ENCODE peak calls at places on chromosomes 6 and 20, in ten cellular contexts. P is IMR-90, L is H54, Z is adrenal gland, W is A549, N is uterus, E is H1, S is spleen, O is GM12892, B is HCT116. H is an unnamed sample.

GRCh38 chr20:57621426-57622200 is 1.4 kb upstream of the ZBP1 start:
- DNase-seq in P (no peak), L (no peak), Z (no peak), W (no peak), N (no peak), E (peak), S (no peak), O (no peak), B (no peak), H (no peak)

GRCh38 chr20:31549513-31549880 is 35.3 kb downstream of the HM13 start:
- DNase-seq in P (no peak), L (no peak), Z (no peak), W (no peak), N (no peak), E (no peak), S (no peak), O (no peak), B (no peak), H (no peak)

GRCh38 chr20:49052334-49052733 is 6.2 kb downstream of the CSE1L start:
- DNase-seq in P (peak), L (no peak), Z (no peak), W (no peak), N (no peak), E (no peak), S (no peak), O (no peak), B (no peak), H (no peak)

GRCh38 chr6:149755300-149756260 is 6.0 kb downstream of the PCMT1 start:
- DNase-seq in P (no peak), L (no peak), Z (no peak), W (no peak), N (no peak), E (peak), S (no peak), O (no peak), B (no peak), H (no peak)

GRCh38 chr20:44117296-44118184 is 69.4 kb downstream of the JPH2 start:
- DNase-seq in P (no peak), L (no peak), Z (no peak), W (no peak), N (no peak), E (no peak), S (peak), O (no peak), B (no peak), H (no peak)

GRCh38 chr6:81384921-81385320 is 367.6 kb downstream of the TENT5A start:
- DNase-seq in P (no peak), L (no peak), Z (no peak), W (no peak), N (no peak), E (no peak), S (no peak), O (no peak), B (no peak), H (no peak)

GRCh38 chr6:27478141-27478705 is 5.3 kb upstream of the ZNF184 start:
- DNase-seq in P (peak), L (no peak), Z (no peak), W (no peak), N (no peak), E (no peak), S (no peak), O (no peak), B (no peak), H (no peak)

GRCh38 chr6:167851349-167851952 is 24.7 kb downstream of the AFDN start:
- DNase-seq in P (no peak), L (no peak), Z (no peak), W (no peak), N (no peak), E (no peak), S (no peak), O (no peak), B (no peak), H (no peak)

GRCh38 chr6:116424001-116424400 is 37.2 kb upstream of the CALHM6 start:
- DNase-seq in P (peak), L (no peak), Z (no peak), W (no peak), N (no peak), E (no peak), S (no peak), O (no peak), B (no peak), H (no peak)

GRCh38 chr20:19817017-19817416 is 59.0 kb downstream of the RIN2 start:
- DNase-seq in P (peak), L (peak), Z (peak), W (no peak), N (no peak), E (no peak), S (no peak), O (no peak), B (no peak), H (no peak)

GRCh38 chr20:44038681-44039123 is 124.0 kb downstream of the TOX2 start:
- DNase-seq in P (no peak), L (no peak), Z (no peak), W (no peak), N (no peak), E (peak), S (peak), O (no peak), B (no peak), H (no peak)

GRCh38 chr6:11833626-11834592 is 55.3 kb upstream of the ADTRP start:
- DNase-seq in P (no peak), L (no peak), Z (no peak), W (no peak), N (no peak), E (no peak), S (no peak), O (no peak), B (no peak), H (no peak)

GRCh38 chr20:49893242-49894072 is 21.9 kb downstream of the SPATA2 start:
- DNase-seq in P (peak), L (no peak), Z (no peak), W (no peak), N (no peak), E (no peak), S (peak), O (no peak), B (no peak), H (no peak)

GRCh38 chr20:43137160-43137559 is 52.5 kb downstream of the PTPRT start:
- DNase-seq in P (no peak), L (no peak), Z (no peak), W (no peak), N (no peak), E (no peak), S (no peak), O (no peak), B (no peak), H (no peak)

GRCh38 chr20:51258582-51259175 is 235.8 kb upstream of the KCNG1 start:
- DNase-seq in P (peak), L (no peak), Z (no peak), W (peak), N (no peak), E (no peak), S (no peak), O (no peak), B (no peak), H (no peak)

GRCh38 chr6:72042088-72042487 is 155.7 kb downstream of the RIMS1 start:
- DNase-seq in P (no peak), L (no peak), Z (no peak), W (no peak), N (no peak), E (no peak), S (no peak), O (no peak), B (no peak), H (no peak)

GRCh38 chr6:34051339-34051919 is 94.5 kb downstream of the GRM4 start:
- DNase-seq in P (no peak), L (no peak), Z (no peak), W (no peak), N (no peak), E (no peak), S (no peak), O (no peak), B (no peak), H (no peak)

GRCh38 chr6:80161438-80161837 is 55.0 kb downstream of the BCKDHB start:
- DNase-seq in P (no peak), L (no peak), Z (no peak), W (no peak), N (no peak), E (no peak), S (no peak), O (no peak), B (no peak), H (no peak)

DNA sequence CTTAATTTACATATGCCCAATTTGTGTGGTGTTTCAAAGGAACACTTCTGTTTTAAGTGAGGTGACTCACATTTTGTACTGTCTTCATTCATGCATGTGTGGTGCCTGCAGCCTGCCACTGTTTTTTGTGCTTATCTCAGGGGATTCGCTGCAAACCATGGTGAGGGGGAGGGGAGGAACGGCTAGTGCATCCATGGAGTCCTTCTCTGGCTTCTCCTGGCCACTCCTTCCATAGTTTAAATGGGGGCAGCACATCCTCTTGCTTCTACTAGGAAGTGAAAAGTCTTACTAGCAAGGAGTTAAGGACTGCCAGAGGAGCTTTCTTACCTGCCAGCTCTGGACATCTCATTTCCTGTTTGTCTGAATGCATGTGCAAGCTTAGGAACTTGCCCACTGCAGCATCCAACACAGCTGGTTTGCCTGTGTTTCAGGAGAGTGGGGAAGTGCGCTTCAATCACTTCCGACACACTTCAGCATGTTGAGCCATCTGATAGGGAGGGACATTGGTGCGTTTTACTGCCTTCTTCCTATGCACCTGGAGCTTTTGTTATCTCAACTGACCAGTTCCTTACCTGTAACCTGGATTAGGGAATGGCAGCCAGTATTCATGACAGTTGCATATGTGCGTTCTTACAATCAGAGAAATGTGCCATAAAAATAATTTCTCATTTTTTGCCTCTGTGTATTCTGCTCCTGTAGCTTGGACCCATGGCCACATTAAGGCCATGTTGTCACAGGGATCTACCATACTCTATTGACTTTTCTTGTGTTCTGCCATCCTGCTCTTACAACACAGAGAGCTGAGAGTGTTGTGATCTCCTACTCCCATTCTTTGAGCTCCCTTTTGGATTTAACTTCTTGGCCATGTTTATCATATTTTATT is 211.3 kb downstream of the ARID1B start:
- DNase-seq in P (no peak), L (no peak), Z (no peak), W (no peak), N (no peak), E (no peak), S (no peak), O (peak), B (no peak), H (no peak)
- TF ChIP-seq POLR2A in P (no peak), L (no peak), Z (no peak), W (no peak), N (no peak), E (no peak), S (no peak), O (no peak), B (no peak), H (no peak)

DNA sequence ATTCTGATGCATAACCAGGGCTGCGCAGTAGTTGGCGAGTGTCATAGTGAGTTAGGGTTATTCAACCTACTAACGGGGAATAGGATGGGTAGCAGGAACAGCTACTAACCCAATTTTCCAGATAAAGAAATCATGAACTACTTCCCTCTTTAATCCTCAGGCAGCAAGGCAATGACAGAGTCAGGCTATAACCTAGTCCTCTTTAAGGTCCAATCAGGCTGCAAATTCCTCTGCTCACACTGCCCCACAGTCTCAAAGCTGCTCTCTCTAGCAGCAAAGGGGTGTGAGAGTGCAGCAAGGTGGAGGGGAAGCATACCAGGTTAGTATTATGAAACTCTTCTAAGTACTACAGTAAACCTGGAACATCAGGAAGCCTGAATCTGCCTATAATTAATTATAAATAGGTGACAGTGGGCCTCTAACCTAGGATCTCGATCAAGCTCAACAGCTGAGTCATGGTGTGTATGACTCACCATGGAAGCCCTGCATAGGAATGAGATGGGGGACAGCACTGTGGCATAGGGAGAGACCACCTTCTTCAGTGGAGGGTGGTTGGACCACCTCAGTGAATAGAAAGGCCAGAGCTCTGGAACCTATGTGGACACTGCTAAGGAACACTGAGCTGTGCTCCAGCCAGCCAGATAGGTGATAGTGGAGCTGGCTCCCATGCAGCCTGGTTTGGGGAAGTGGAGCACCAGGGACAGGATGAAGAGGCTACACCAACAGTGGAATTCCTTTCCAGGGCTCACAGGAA is 7.9 kb downstream of the PEX6 start:
- DNase-seq in P (peak), L (no peak), Z (no peak), W (no peak), N (no peak), E (no peak), S (no peak), O (no peak), B (no peak), H (no peak)
- TF ChIP-seq POLR2A in P (no peak), L (peak), Z (no peak), W (no peak), N (no peak), E (no peak), S (no peak), O (no peak), B (no peak), H (no peak)

GRCh38 chr6:15502451-15503345 is 160.1 kb downstream of the DTNBP1 start:
- DNase-seq in P (no peak), L (no peak), Z (no peak), W (no peak), N (no peak), E (no peak), S (peak), O (no peak), B (no peak), H (peak)

GRCh38 chr6:15505463-15505918 is 157.3 kb downstream of the DTNBP1 start:
- DNase-seq in P (no peak), L (no peak), Z (no peak), W (no peak), N (no peak), E (no peak), S (peak), O (no peak), B (no peak), H (peak)

GRCh38 chr6:15503346-15503680 is 159.5 kb downstream of the DTNBP1 start:
- DNase-seq in P (no peak), L (no peak), Z (no peak), W (no peak), N (no peak), E (no peak), S (peak), O (no peak), B (no peak), H (peak)

GRCh38 chr6:15504581-15505350 is 158.1 kb downstream of the DTNBP1 start:
- DNase-seq in P (peak), L (peak), Z (peak), W (no peak), N (peak), E (no peak), S (peak), O (no peak), B (no peak), H (peak)

DNA sequence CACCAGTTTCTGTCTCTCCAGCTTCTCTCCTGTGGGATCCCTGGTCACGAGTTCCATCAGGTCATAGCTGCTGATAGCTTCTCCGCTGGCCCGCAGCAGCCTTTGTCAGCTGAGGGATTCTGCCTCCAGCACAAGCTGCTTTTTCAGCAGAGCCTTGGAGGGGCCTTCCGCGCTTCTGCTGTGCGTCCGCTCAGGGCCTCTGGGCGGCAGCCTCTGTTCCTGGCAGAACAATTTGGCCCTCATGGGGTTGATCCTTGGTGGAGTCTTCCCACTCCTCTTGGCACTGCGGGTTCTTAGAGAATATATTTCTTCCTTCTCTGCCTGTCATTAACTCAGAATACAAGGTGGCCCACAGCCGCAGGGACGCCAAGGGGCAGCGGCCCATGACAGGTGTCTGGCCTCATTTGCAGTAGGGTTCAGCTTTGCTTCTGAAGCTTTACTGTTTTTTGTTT is 158.8 kb downstream of the DTNBP1 start:
- DNase-seq in P (no peak), L (no peak), Z (no peak), W (no peak), N (peak), E (no peak), S (peak), O (no peak), B (no peak), H (peak)
- TF ChIP-seq POLR2A in P (no peak), L (no peak), Z (no peak), W (no peak), N (no peak), E (peak), S (no peak), O (no peak), B (no peak), H (no peak)

GRCh38 chr6:3894535-3895302 is 45.5 kb downstream of the FAM50B start:
- DNase-seq in P (no peak), L (no peak), Z (no peak), W (no peak), N (no peak), E (no peak), S (peak), O (no peak), B (no peak), H (no peak)
- TF ChIP-seq POLR2A in P (no peak), L (no peak), Z (no peak), W (no peak), N (no peak), E (no peak), S (no peak), O (no peak), B (no peak), H (no peak)

GRCh38 chr6:137954253-137954652 is 87.2 kb downstream of the TNFAIP3 start:
- DNase-seq in P (no peak), L (no peak), Z (no peak), W (no peak), N (no peak), E (no peak), S (no peak), O (no peak), B (no peak), H (no peak)
- TF ChIP-seq POLR2A in P (no peak), L (no peak), Z (no peak), W (no peak), N (no peak), E (no peak), S (no peak), O (no peak), B (no peak), H (no peak)